ENCODE peak calls at places on chromosomes 12 and 14, in eight cellular contexts. L, G, Y, K, A, B, T and C are unnamed samples.

GRCh38 chr14:99921431-99921830 is 128.2 kb downstream of the EML1 start:
- DNase-seq in Y (peak), G (no peak), B (no peak), K (no peak), A (no peak), L (no peak), T (no peak), C (no peak)

GRCh38 chr14:34875031-34875922 is at the start of gene BAZ1A:
- DNase-seq in T (peak), Y (peak), A (peak), B (peak), G (peak), K (peak), L (peak), C (peak)

GRCh38 chr12:122437656-122438121 is 15.2 kb upstream of the CLIP1 start:
- DNase-seq in G (no peak), K (no peak), Y (no peak), A (peak), B (peak), L (no peak), T (peak), C (peak)

GRCh38 chr12:124910561-124911478 is 3.6 kb downstream of the UBC start:
- DNase-seq in G (no peak), B (no peak), L (no peak), Y (no peak), K (no peak), A (peak), T (no peak), C (no peak)

GRCh38 chr12:9328065-9328464 is 119.9 kb upstream of the PZP start:
- DNase-seq in T (no peak), L (no peak), A (no peak), Y (no peak), K (no peak), B (no peak), G (no peak), C (no peak)

GRCh38 chr12:15122349-15122748 is 98.9 kb downstream of the RERG start:
- DNase-seq in K (no peak), Y (no peak), B (no peak), G (no peak), L (no peak), A (no peak), T (no peak), C (no peak)

GRCh38 chr12:119994892-119995658 is 6.0 kb downstream of the BICDL1 start:
- DNase-seq in K (no peak), B (no peak), G (no peak), T (no peak), Y (no peak), L (no peak), A (no peak), C (no peak)

GRCh38 chr14:77714926-77715325 is 7.0 kb downstream of the SLIRP start:
- DNase-seq in Y (no peak), K (no peak), G (no peak), T (no peak), L (no peak), B (no peak), A (no peak), C (no peak)

GRCh38 chr12:100520048-100520769 is 46.5 kb downstream of the NR1H4 start:
- DNase-seq in L (no peak), T (no peak), G (no peak), B (no peak), K (no peak), Y (no peak), A (no peak), C (no peak)

GRCh38 chr12:31226639-31227038 is 99.3 kb downstream of the SINHCAF start:
- DNase-seq in B (no peak), K (no peak), L (no peak), A (no peak), G (no peak), Y (no peak), T (no peak), C (no peak)

GRCh38 chr12:124411953-124412645 is 117.2 kb downstream of the RFLNA start:
- DNase-seq in Y (no peak), B (no peak), A (no peak), K (peak), T (no peak), L (no peak), G (no peak), C (no peak)